ENCODE peak calls at places on chromosomes 6 and 20, in six cellular contexts. W is endothelial cell; P is bronchial epithelial cell; K is cardiac muscle cell; Q is CD4-positive, alpha-beta T cell; C is heart right ventricle. N is an unnamed sample.
A peak's percentile ranks its signal among the peaks of the same experiment; 100 is the strongest.

GRCh38 chr6:112233864-112234263 is 20.5 kb downstream of the LAMA4 start:
- DNase-seq in W (no peak), P (no peak), K (no peak), Q (no peak), C (no peak), N (peak; percentile 97)

GRCh38 chr20:47272893-47273590 is 83.5 kb downstream of the ZMYND8 start:
- DNase-seq in W (peak; percentile 66), P (peak; percentile 78), K (peak; percentile 69), Q (peak; percentile 8), C (no peak), N (peak; percentile 62)

GRCh38 chr6:84731901-84732300 is 32.5 kb downstream of the TBX18 start:
- DNase-seq in W (no peak), P (peak; percentile 36), K (no peak), Q (no peak), C (no peak), N (no peak)

GRCh38 chr6:120378582-120379220 is 955.6 kb downstream of the TBC1D32 start:
- DNase-seq in W (no peak), P (peak; percentile 74), K (peak; percentile 73), Q (no peak), C (no peak), N (peak; percentile 9)

GRCh38 chr6:72720464-72720863 is 98.6 kb downstream of the KCNQ5 start:
- DNase-seq in W (no peak), P (no peak), K (no peak), Q (no peak), C (no peak), N (peak; percentile 30)

GRCh38 chr20:33871362-33871761 is 60.2 kb downstream of the CHMP4B start:
- DNase-seq in W (no peak), P (no peak), K (no peak), Q (no peak), C (no peak), N (peak; percentile 16)

GRCh38 chr6:33490621-33491020 is 36.2 kb downstream of the ZBTB9 start:
- DNase-seq in W (no peak), P (no peak), K (peak; percentile 10), Q (no peak), C (peak; percentile 19), N (no peak)

GRCh38 chr6:50278663-50279062 is 228.9 kb upstream of the DEFB112 start:
- DNase-seq in W (no peak), P (no peak), K (no peak), Q (no peak), C (no peak), N (no peak)

GRCh38 chr6:142886431-142887170 is 58.4 kb downstream of the HIVEP2 start:
- DNase-seq in W (no peak), P (peak; percentile 70), K (peak; percentile 50), Q (no peak), C (no peak), N (peak; percentile 44)

GRCh38 chr20:52340036-52340634 is 148.6 kb upstream of the ZFP64 start:
- DNase-seq in W (no peak), P (no peak), K (no peak), Q (no peak), C (no peak), N (peak; percentile 1)

GRCh38 chr6:159557046-159557445 is 136.0 kb downstream of the SOD2 start:
- DNase-seq in W (no peak), P (no peak), K (no peak), Q (no peak), C (no peak), N (no peak)

GRCh38 chr6:42158011-42158410 is 15.2 kb upstream of the GUCA1A start:
- DNase-seq in W (no peak), P (peak; percentile 50), K (no peak), Q (no peak), C (no peak), N (peak; percentile 80)

GRCh38 chr20:52439385-52439784 is 247.8 kb upstream of the ZFP64 start:
- DNase-seq in W (no peak), P (no peak), K (peak; percentile 23), Q (no peak), C (no peak), N (no peak)

GRCh38 chr6:2791124-2792050 is 26.2 kb downstream of the WRNIP1 start:
- DNase-seq in W (peak; percentile 66), P (peak; percentile 88), K (peak; percentile 79), Q (peak; percentile 35), C (peak; percentile 38), N (peak; percentile 91)

GRCh38 chr20:22507240-22507961 is 77.0 kb downstream of the FOXA2 start:
- DNase-seq in W (no peak), P (no peak), K (no peak), Q (no peak), C (no peak), N (no peak)

GRCh38 chr20:46342451-46343357 is 34.4 kb upstream of the CDH22 start:
- DNase-seq in W (no peak), P (peak; percentile 12), K (no peak), Q (no peak), C (no peak), N (no peak)

GRCh38 chr6:38542031-38542430 is 97.7 kb downstream of the BTBD9 start:
- DNase-seq in W (no peak), P (peak; percentile 79), K (no peak), Q (no peak), C (no peak), N (peak; percentile 9)

GRCh38 chr20:50151034-50151743 is 2.3 kb downstream of the PEDS1 start:
- DNase-seq in W (no peak), P (peak; percentile 83), K (no peak), Q (no peak), C (no peak), N (peak; percentile 69)

GRCh38 chr6:16637635-16638034 is 123.6 kb downstream of the ATXN1 start:
- DNase-seq in W (no peak), P (no peak), K (no peak), Q (no peak), C (no peak), N (no peak)

GRCh38 chr20:25364879-25365699 is 25.5 kb downstream of the ABHD12 start:
- DNase-seq in W (no peak), P (peak; percentile 20), K (no peak), Q (no peak), C (no peak), N (no peak)

GRCh38 chr20:50373674-50374286 is 136.4 kb upstream of the PTPN1 start:
- DNase-seq in W (no peak), P (peak; percentile 68), K (no peak), Q (no peak), C (no peak), N (no peak)

GRCh38 chr20:17883592-17884317 is 84.8 kb downstream of the SNX5 start:
- DNase-seq in W (no peak), P (no peak), K (no peak), Q (no peak), C (no peak), N (no peak)

GRCh38 chr20:32959351-32960221 is 44.6 kb downstream of the SUN5 start:
- DNase-seq in W (no peak), P (no peak), K (no peak), Q (no peak), C (no peak), N (no peak)

GRCh38 chr20:33251496-33251895 is 15.7 kb downstream of the BPIFA1 start:
- DNase-seq in W (no peak), P (no peak), K (no peak), Q (no peak), C (no peak), N (no peak)

GRCh38 chr6:139965393-139965792 is 590.9 kb upstream of the CITED2 start:
- DNase-seq in W (no peak), P (no peak), K (no peak), Q (no peak), C (no peak), N (no peak)

GRCh38 chr6:107670792-107671199 is 153.3 kb downstream of the SCML4 start:
- DNase-seq in W (peak; percentile 63), P (no peak), K (peak; percentile 22), Q (no peak), C (peak; percentile 42), N (peak; percentile 28)

GRCh38 chr20:9503530-9504251 is 10.7 kb upstream of the LAMP5 start:
- DNase-seq in W (no peak), P (peak; percentile 2), K (peak; percentile 25), Q (no peak), C (no peak), N (peak; percentile 64)
- TF ChIP-seq CTCF in W (no peak), P (no peak), K (no peak), Q (no peak), C (no peak), N (peak; percentile 31)

DNA sequence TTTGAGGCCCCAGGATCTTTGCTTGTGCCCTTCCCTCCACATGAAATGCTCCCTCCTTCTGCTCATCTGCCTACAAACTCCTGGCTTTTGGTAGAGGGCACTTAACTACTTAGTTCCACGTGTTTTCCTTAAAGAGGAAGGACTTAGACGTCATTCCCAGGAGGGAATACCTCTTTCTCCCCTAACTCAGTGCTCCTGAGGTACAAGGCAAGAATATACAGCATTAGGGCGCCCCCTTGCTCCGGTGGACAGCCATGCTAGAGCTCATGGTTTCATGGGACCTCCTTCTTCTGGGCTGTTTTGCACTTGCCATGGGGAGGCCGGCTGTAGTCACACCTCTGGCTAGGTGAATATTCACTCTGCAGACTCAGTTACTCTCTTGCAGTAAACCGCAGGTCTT is 93.8 kb upstream of the LY86 start:
- DNase-seq in W (peak; percentile 79), P (peak; percentile 69), K (peak; percentile 70), Q (no peak), C (peak; percentile 56), N (peak; percentile 4)
- TF ChIP-seq CTCF in W (peak; percentile 44), P (peak; percentile 84), K (no peak), Q (no peak), C (peak; percentile 29), N (peak; percentile 38)

GRCh38 chr20:44800398-44801046 is 9.8 kb downstream of the RIMS4 start:
- DNase-seq in W (peak; percentile 33), P (no peak), K (no peak), Q (no peak), C (no peak), N (no peak)
- TF ChIP-seq CTCF in W (no peak), P (no peak), K (peak; percentile 38), Q (no peak), C (no peak), N (no peak)

GRCh38 chr6:35724059-35724458 is 12.8 kb upstream of the ARMC12 start:
- DNase-seq in W (no peak), P (no peak), K (no peak), Q (no peak), C (no peak), N (no peak)

GRCh38 chr6:35724471-35724870 is 12.4 kb upstream of the ARMC12 start:
- DNase-seq in W (no peak), P (no peak), K (no peak), Q (no peak), C (no peak), N (no peak)

GRCh38 chr6:35723587-35723986 is 13.2 kb upstream of the ARMC12 start:
- DNase-seq in W (no peak), P (no peak), K (no peak), Q (no peak), C (no peak), N (no peak)

GRCh38 chr6:35725721-35726438 is 11.0 kb upstream of the ARMC12 start:
- DNase-seq in W (no peak), P (no peak), K (no peak), Q (no peak), C (peak; percentile 57), N (no peak)

DNA sequence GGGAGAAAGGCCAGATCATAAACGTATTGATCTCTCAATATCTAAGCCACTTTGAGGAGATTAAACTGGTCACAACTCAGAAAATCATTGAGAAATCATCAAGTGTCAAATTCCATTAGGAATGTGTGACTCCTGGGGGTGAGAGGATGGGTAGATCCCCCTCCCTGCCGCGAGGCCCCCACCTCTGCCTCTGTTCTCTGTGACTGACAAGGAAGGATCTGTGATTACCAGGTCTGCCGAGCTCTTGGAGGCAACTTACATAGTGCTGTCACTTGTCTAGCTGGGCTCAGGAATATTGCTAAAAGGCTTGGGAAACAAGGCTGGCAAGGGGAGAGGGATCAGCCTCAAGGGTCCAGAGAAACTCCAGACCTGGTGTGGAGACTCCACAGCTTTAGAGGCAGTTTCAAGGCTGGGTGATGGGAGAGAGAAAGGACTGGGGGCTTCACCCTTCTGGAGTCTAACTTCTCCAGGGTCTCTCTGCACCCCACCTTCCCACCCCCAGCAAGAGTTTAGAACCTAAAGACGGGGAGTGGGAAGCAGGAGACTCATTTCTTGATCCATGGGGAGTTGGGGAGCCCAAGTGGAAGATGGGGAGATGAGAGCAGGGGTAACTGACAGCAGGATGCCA is 11.6 kb upstream of the ARMC12 start:
- DNase-seq in W (no peak), P (no peak), K (no peak), Q (no peak), C (no peak), N (no peak)
- TF ChIP-seq CTCF in W (no peak), P (no peak), K (no peak), Q (no peak), C (no peak), N (no peak)

N was measured in AG10803.